ENCODE peak calls at places on chromosomes 2 and 18, in nine cellular contexts. One of them, this sample, is unnamed.

GRCh38 chr2:10557506-10558265 is 109.6 kb upstream of the ODC1 start:
- DNase-seq in uterus: no peak
- DNase-seq in suprapubic skin: peak; percentile 51
- DNase-seq in GM23338: no peak
- DNase-seq in Karpas-422: no peak
- DNase-seq in colonic mucosa: no peak
- DNase-seq in RWPE1: no peak
- DNase-seq in neural progenitor cell: no peak
- DNase-seq in psoas muscle: no peak
- DNase-seq in this sample: no peak

GRCh38 chr2:112881217-112882000 is 29.6 kb upstream of the IL37 start:
- DNase-seq in Karpas-422: peak; percentile 34
- DNase-seq in RWPE1: peak; percentile 75
- DNase-seq in colonic mucosa: no peak
- DNase-seq in psoas muscle: no peak
- DNase-seq in GM23338: no peak
- DNase-seq in neural progenitor cell: no peak
- DNase-seq in suprapubic skin: no peak
- DNase-seq in uterus: no peak
- DNase-seq in this sample: no peak

GRCh38 chr18:45920367-45920766 is 46.8 kb downstream of the EPG5 start:
- DNase-seq in suprapubic skin: peak; percentile 76
- DNase-seq in Karpas-422: no peak
- DNase-seq in neural progenitor cell: no peak
- DNase-seq in GM23338: no peak
- DNase-seq in RWPE1: peak; percentile 48
- DNase-seq in colonic mucosa: peak; percentile 68
- DNase-seq in psoas muscle: peak; percentile 82
- DNase-seq in uterus: peak; percentile 25
- DNase-seq in this sample: peak; percentile 83

GRCh38 chr2:152336854-152337510 is 2.0 kb downstream of the FMNL2 start:
- DNase-seq in uterus: peak; percentile 43
- DNase-seq in psoas muscle: peak; percentile 36
- DNase-seq in neural progenitor cell: peak; percentile 56
- DNase-seq in colonic mucosa: peak; percentile 36
- DNase-seq in RWPE1: peak; percentile 17
- DNase-seq in suprapubic skin: peak; percentile 62
- DNase-seq in Karpas-422: no peak
- DNase-seq in GM23338: peak; percentile 46
- DNase-seq in this sample: no peak

GRCh38 chr2:45124456-45124855 is 115.2 kb upstream of the SIX2 start:
- DNase-seq in Karpas-422: no peak
- DNase-seq in neural progenitor cell: no peak
- DNase-seq in GM23338: no peak
- DNase-seq in RWPE1: no peak
- DNase-seq in suprapubic skin: no peak
- DNase-seq in uterus: no peak
- DNase-seq in psoas muscle: no peak
- DNase-seq in colonic mucosa: no peak
- DNase-seq in this sample: no peak

GRCh38 chr2:19738707-19739106 is 163.1 kb downstream of the TTC32 start:
- DNase-seq in colonic mucosa: peak; percentile 29
- DNase-seq in psoas muscle: peak; percentile 76
- DNase-seq in suprapubic skin: peak; percentile 85
- DNase-seq in GM23338: no peak
- DNase-seq in neural progenitor cell: no peak
- DNase-seq in RWPE1: no peak
- DNase-seq in uterus: peak; percentile 31
- DNase-seq in Karpas-422: no peak
- DNase-seq in this sample: peak; percentile 52

GRCh38 chr2:119005081-119005480 is 63.1 kb downstream of the MARCO start:
- DNase-seq in uterus: no peak
- DNase-seq in psoas muscle: no peak
- DNase-seq in suprapubic skin: no peak
- DNase-seq in RWPE1: no peak
- DNase-seq in colonic mucosa: no peak
- DNase-seq in Karpas-422: no peak
- DNase-seq in GM23338: no peak
- DNase-seq in neural progenitor cell: no peak
- DNase-seq in this sample: no peak

GRCh38 chr18:48923746-48924580 is 26.8 kb downstream of the SMAD7 start:
- DNase-seq in GM23338: no peak
- DNase-seq in Karpas-422: no peak
- DNase-seq in psoas muscle: no peak
- DNase-seq in colonic mucosa: peak; percentile 31
- DNase-seq in RWPE1: no peak
- DNase-seq in uterus: no peak
- DNase-seq in suprapubic skin: peak; percentile 46
- DNase-seq in neural progenitor cell: no peak
- DNase-seq in this sample: no peak

GRCh38 chr2:71699428-71699827 is 246.1 kb downstream of the DYSF start:
- DNase-seq in RWPE1: no peak
- DNase-seq in GM23338: no peak
- DNase-seq in colonic mucosa: no peak
- DNase-seq in suprapubic skin: peak; percentile 18
- DNase-seq in psoas muscle: no peak
- DNase-seq in Karpas-422: no peak
- DNase-seq in uterus: no peak
- DNase-seq in neural progenitor cell: no peak
- DNase-seq in this sample: no peak

GRCh38 chr2:10282621-10283105 is 20.0 kb upstream of the HPCAL1 start:
- DNase-seq in neural progenitor cell: no peak
- DNase-seq in Karpas-422: no peak
- DNase-seq in GM23338: no peak
- DNase-seq in uterus: no peak
- DNase-seq in RWPE1: no peak
- DNase-seq in colonic mucosa: no peak
- DNase-seq in psoas muscle: no peak
- DNase-seq in suprapubic skin: no peak
- DNase-seq in this sample: no peak

GRCh38 chr18:67618061-67618460 is 101.5 kb upstream of the DSEL start:
- DNase-seq in Karpas-422: no peak
- DNase-seq in neural progenitor cell: no peak
- DNase-seq in GM23338: no peak
- DNase-seq in colonic mucosa: no peak
- DNase-seq in suprapubic skin: no peak
- DNase-seq in RWPE1: no peak
- DNase-seq in psoas muscle: no peak
- DNase-seq in uterus: no peak
- DNase-seq in this sample: no peak

GRCh38 chr2:67899187-67899586 is 163.6 kb downstream of the C1D start:
- DNase-seq in suprapubic skin: no peak
- DNase-seq in Karpas-422: no peak
- DNase-seq in uterus: no peak
- DNase-seq in RWPE1: no peak
- DNase-seq in psoas muscle: no peak
- DNase-seq in neural progenitor cell: no peak
- DNase-seq in colonic mucosa: no peak
- DNase-seq in GM23338: peak; percentile 12
- DNase-seq in this sample: no peak

GRCh38 chr2:240374085-240374907 is 61.2 kb upstream of the GPC1 start:
- DNase-seq in Karpas-422: no peak
- DNase-seq in psoas muscle: peak; percentile 78
- DNase-seq in suprapubic skin: no peak
- DNase-seq in GM23338: no peak
- DNase-seq in uterus: peak; percentile 69
- DNase-seq in RWPE1: peak; percentile 79
- DNase-seq in neural progenitor cell: no peak
- DNase-seq in colonic mucosa: peak; percentile 43
- DNase-seq in this sample: peak; percentile 70

GRCh38 chr2:133777607-133778006 is 209.3 kb upstream of the NCKAP5 start:
- DNase-seq in colonic mucosa: no peak
- DNase-seq in suprapubic skin: no peak
- DNase-seq in neural progenitor cell: no peak
- DNase-seq in psoas muscle: no peak
- DNase-seq in Karpas-422: peak; percentile 44
- DNase-seq in uterus: no peak
- DNase-seq in RWPE1: peak; percentile 46
- DNase-seq in GM23338: peak; percentile 1
- DNase-seq in this sample: peak; percentile 23

GRCh38 chr2:196985524-196986183 is 59.1 kb upstream of the PGAP1 start:
- DNase-seq in neural progenitor cell: no peak
- DNase-seq in Karpas-422: no peak
- DNase-seq in RWPE1: no peak
- DNase-seq in GM23338: no peak
- DNase-seq in suprapubic skin: no peak
- DNase-seq in psoas muscle: no peak
- DNase-seq in uterus: no peak
- DNase-seq in colonic mucosa: no peak
- DNase-seq in this sample: no peak

GRCh38 chr18:75783816-75784215 is 356.3 kb upstream of the SMIM21 start:
- DNase-seq in psoas muscle: no peak
- DNase-seq in neural progenitor cell: no peak
- DNase-seq in Karpas-422: no peak
- DNase-seq in suprapubic skin: no peak
- DNase-seq in uterus: no peak
- DNase-seq in GM23338: no peak
- DNase-seq in colonic mucosa: no peak
- DNase-seq in RWPE1: no peak
- DNase-seq in this sample: no peak

GRCh38 chr18:9366126-9366714 is 31.6 kb downstream of the TWSG1 start:
- DNase-seq in RWPE1: peak; percentile 79
- DNase-seq in psoas muscle: no peak
- DNase-seq in GM23338: peak; percentile 91
- DNase-seq in uterus: no peak
- DNase-seq in colonic mucosa: peak; percentile 46
- DNase-seq in suprapubic skin: no peak
- DNase-seq in Karpas-422: no peak
- DNase-seq in neural progenitor cell: peak; percentile 59
- DNase-seq in this sample: peak; percentile 26

GRCh38 chr2:26850565-26850964 is 2.6 kb downstream of the DPYSL5 start:
- DNase-seq in RWPE1: no peak
- DNase-seq in GM23338: no peak
- DNase-seq in neural progenitor cell: peak; percentile 18
- DNase-seq in colonic mucosa: no peak
- DNase-seq in psoas muscle: no peak
- DNase-seq in suprapubic skin: no peak
- DNase-seq in uterus: no peak
- DNase-seq in Karpas-422: no peak
- DNase-seq in this sample: no peak
- H3K27ac ChIP-seq in RWPE1: no peak overlapping the region
- H3K27ac ChIP-seq in GM23338: no peak overlapping the region
- H3K27ac ChIP-seq in neural progenitor cell: no peak overlapping the region
- H3K27ac ChIP-seq in colonic mucosa: no peak overlapping the region
- H3K27ac ChIP-seq in psoas muscle: no peak overlapping the region
- H3K27ac ChIP-seq in suprapubic skin: no peak overlapping the region
- H3K27ac ChIP-seq in uterus: no peak overlapping the region
- H3K27ac ChIP-seq in Karpas-422: no peak overlapping the region
- H3K27ac ChIP-seq in this sample: no peak overlapping the region

GRCh38 chr2:227378371-227378782 is 729 bp downstream of the TM4SF20 start:
- DNase-seq in psoas muscle: no peak
- DNase-seq in suprapubic skin: no peak
- DNase-seq in uterus: no peak
- DNase-seq in colonic mucosa: no peak
- DNase-seq in RWPE1: peak; percentile 58
- DNase-seq in GM23338: no peak
- DNase-seq in neural progenitor cell: no peak
- DNase-seq in Karpas-422: no peak
- DNase-seq in this sample: no peak
- H3K27ac ChIP-seq in psoas muscle: no peak overlapping the region
- H3K27ac ChIP-seq in suprapubic skin: no peak overlapping the region
- H3K27ac ChIP-seq in uterus: no peak overlapping the region
- H3K27ac ChIP-seq in colonic mucosa: no peak overlapping the region
- H3K27ac ChIP-seq in RWPE1: no peak overlapping the region
- H3K27ac ChIP-seq in GM23338: no peak overlapping the region
- H3K27ac ChIP-seq in neural progenitor cell: no peak overlapping the region
- H3K27ac ChIP-seq in Karpas-422: no peak overlapping the region
- H3K27ac ChIP-seq in this sample: no peak overlapping the region

DNA sequence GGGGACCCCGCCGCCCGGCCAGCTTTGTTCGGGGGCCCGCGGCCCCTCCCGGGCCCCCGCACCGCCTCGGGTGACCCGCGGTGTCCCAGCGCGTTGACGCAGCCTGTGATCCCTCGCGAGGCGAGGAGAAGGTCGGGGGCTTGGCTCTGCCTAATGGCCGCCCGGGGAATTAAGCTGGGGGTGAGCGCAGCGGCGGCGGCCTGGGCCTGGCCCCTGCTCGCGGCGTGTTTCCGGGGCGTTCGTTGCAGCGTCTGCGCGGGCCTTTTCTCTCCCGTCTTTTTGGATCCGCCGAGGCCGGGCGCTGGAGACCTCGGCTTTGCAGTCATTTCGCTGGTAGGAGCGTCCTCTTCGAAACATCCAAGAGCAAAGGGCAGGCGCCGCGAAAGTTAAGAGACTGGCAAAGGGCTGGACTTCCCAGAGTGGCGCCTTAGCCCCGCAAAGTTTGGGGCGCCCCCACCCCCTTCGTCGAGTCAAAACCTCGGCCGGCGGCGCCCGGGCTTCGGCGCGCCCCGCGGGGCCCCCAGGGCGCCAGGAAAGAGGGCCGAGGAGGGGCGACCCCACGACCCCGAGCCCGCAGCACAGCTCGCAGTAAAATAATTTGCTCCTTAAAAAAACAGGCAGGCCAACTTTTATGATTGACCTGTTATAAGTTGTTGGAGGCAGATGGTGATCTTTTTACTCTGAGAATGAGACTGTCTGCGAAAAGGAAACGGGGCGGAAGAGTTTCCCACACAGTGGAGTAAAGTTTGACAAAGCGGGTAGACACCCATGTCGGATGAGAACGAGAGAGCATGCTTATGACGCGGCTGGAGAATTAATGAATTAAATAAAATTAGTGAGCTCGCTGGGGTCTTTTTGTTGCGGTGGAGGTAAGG is 1.4 kb downstream of the SALL3 start:
- DNase-seq in colonic mucosa: no peak
- DNase-seq in neural progenitor cell: peak; percentile 68
- DNase-seq in GM23338: peak; percentile 34
- DNase-seq in uterus: no peak
- DNase-seq in RWPE1: no peak
- DNase-seq in Karpas-422: no peak
- DNase-seq in suprapubic skin: no peak
- DNase-seq in psoas muscle: no peak
- DNase-seq in this sample: no peak
- H3K27ac ChIP-seq in colonic mucosa: no peak overlapping the region
- H3K27ac ChIP-seq in neural progenitor cell: peak overlapping the region; percentile 43
- H3K27ac ChIP-seq in GM23338: no peak overlapping the region
- H3K27ac ChIP-seq in uterus: no peak overlapping the region
- H3K27ac ChIP-seq in RWPE1: no peak overlapping the region
- H3K27ac ChIP-seq in Karpas-422: no peak overlapping the region
- H3K27ac ChIP-seq in suprapubic skin: no peak overlapping the region
- H3K27ac ChIP-seq in psoas muscle: no peak overlapping the region
- H3K27ac ChIP-seq in this sample: no peak overlapping the region

GRCh38 chr2:37573818-37574388 is 97.5 kb downstream of the CDC42EP3 start:
- DNase-seq in neural progenitor cell: no peak
- DNase-seq in RWPE1: no peak
- DNase-seq in colonic mucosa: no peak
- DNase-seq in Karpas-422: no peak
- DNase-seq in uterus: no peak
- DNase-seq in suprapubic skin: no peak
- DNase-seq in GM23338: no peak
- DNase-seq in psoas muscle: no peak
- DNase-seq in this sample: no peak
- H3K27ac ChIP-seq in neural progenitor cell: no peak overlapping the region
- H3K27ac ChIP-seq in RWPE1: no peak overlapping the region
- H3K27ac ChIP-seq in colonic mucosa: no peak overlapping the region
- H3K27ac ChIP-seq in Karpas-422: no peak overlapping the region
- H3K27ac ChIP-seq in uterus: no peak overlapping the region
- H3K27ac ChIP-seq in suprapubic skin: no peak overlapping the region
- H3K27ac ChIP-seq in GM23338: no peak overlapping the region
- H3K27ac ChIP-seq in psoas muscle: no peak overlapping the region
- H3K27ac ChIP-seq in this sample: no peak overlapping the region

This sample was measured in heart right ventricle.